ENCODE peak calls at places on chromosomes 4 and X, in five cellular contexts. C, P, E, U and T are unnamed samples.

GRCh38 chrX:119762718-119763117 is 4.3 kb downstream of the SOWAHD start:
- DNase-seq in P (no peak), E (no peak), C (no peak), U (no peak), T (no peak)

GRCh38 chr4:71151054-71151453 is 157.6 kb downstream of the DCK start:
- DNase-seq in U (no peak), P (no peak), E (no peak), C (no peak), T (no peak)

GRCh38 chr4:178387756-178388155 is 945.5 kb upstream of the AGA start:
- DNase-seq in C (no peak), E (no peak), U (no peak), P (no peak), T (no peak)

GRCh38 chrX:72348247-72348979 is 42.7 kb upstream of the CITED1 start:
- DNase-seq in C (no peak), P (no peak), U (no peak), E (no peak), T (no peak)

GRCh38 chr4:183658362-183659028 is 490 bp downstream of the RWDD4 start:
- DNase-seq in E (peak; percentile 10), C (peak; percentile 6), P (peak; percentile 36), U (no peak), T (no peak)

GRCh38 chr4:20326460-20326859 is 74.8 kb downstream of the SLIT2 start:
- DNase-seq in C (no peak), E (no peak), P (no peak), U (no peak), T (no peak)

GRCh38 chr4:2256781-2257191 is 5.1 kb downstream of the MXD4 start:
- DNase-seq in E (no peak), U (no peak), C (no peak), P (no peak), T (no peak)

GRCh38 chrX:13763489-13763888 is 28.9 kb downstream of the OFD1 start:
- DNase-seq in P (no peak), E (no peak), C (peak; percentile 26), U (no peak), T (no peak)

GRCh38 chrX:24607616-24608015 is 39.5 kb downstream of the PCYT1B start:
- DNase-seq in P (no peak), U (no peak), C (no peak), E (no peak), T (no peak)

GRCh38 chr4:169952236-169953088 is 73.7 kb downstream of the MFAP3L start:
- DNase-seq in P (no peak), E (no peak), U (no peak), C (no peak), T (no peak)

GRCh38 chrX:386239-386767 is 404 bp downstream of the PPP2R3B start:
- DNase-seq in C (no peak), U (no peak), E (peak; percentile 23), P (peak; percentile 28), T (no peak)

GRCh38 chrX:124341361-124342132 is 4.8 kb upstream of the SH2D1A start:
- DNase-seq in U (no peak), E (no peak), P (no peak), C (no peak), T (no peak)

GRCh38 chrX:110045988-110046387 is 43.1 kb downstream of the TMEM164 start:
- DNase-seq in P (no peak), E (no peak), C (no peak), U (no peak), T (no peak)

GRCh38 chrX:134023851-134024281 is 38.5 kb upstream of the GPC3 start:
- DNase-seq in U (no peak), E (no peak), P (no peak), C (no peak), T (no peak)

GRCh38 chrX:1249101-1249887 is 19.3 kb upstream of the CSF2RA start:
- DNase-seq in U (no peak), P (peak; percentile 38), C (no peak), E (peak; percentile 24), T (no peak)

GRCh38 chrX:38675856-38676255 is 114.5 kb downstream of the TSPAN7 start:
- DNase-seq in P (no peak), E (no peak), C (no peak), U (no peak), T (no peak)

GRCh38 chr4:10403633-10404445 is 53.4 kb downstream of the ZNF518B start:
- DNase-seq in C (no peak), P (no peak), U (peak; percentile 12), E (no peak), T (peak; percentile 3)

GRCh38 chrX:149949743-149950436 is 11.6 kb upstream of the EOLA2 start:
- DNase-seq in U (no peak), P (no peak), C (no peak), E (no peak), T (no peak)

GRCh38 chr4:7045961-7046921 is 3.1 kb downstream of the TADA2B start:
- DNase-seq in P (no peak), E (no peak), U (no peak), C (no peak), T (no peak)

GRCh38 chr4:83585982-83586508 is 50.1 kb downstream of the GPAT3 start:
- DNase-seq in E (no peak), P (no peak), C (no peak), U (no peak), T (no peak)

GRCh38 chr4:151922811-151923210 is 162.0 kb upstream of the GATB start:
- DNase-seq in U (no peak), E (no peak), C (no peak), P (no peak), T (no peak)

GRCh38 chr4:11424000-11424399 is 4.7 kb downstream of the HS3ST1 start:
- DNase-seq in C (peak; percentile 6), P (no peak), U (no peak), E (no peak), T (no peak)